ENCODE peak calls at places on chromosome 10, in five cellular contexts. Z is H9, C is mesendoderm, J is IMR-90, X is trophoblast cell. K is an unnamed sample.
A peak's percentile ranks its signal among the peaks of the same experiment; 100 is the strongest.

GRCh38 chr10:132422169-132422691 is 25.2 kb downstream of the PWWP2B start:
- DNase-seq in Z (no peak), C (no peak), J (no peak), X (no peak), K (no peak)

GRCh38 chr10:131025333-131025732 is 286.2 kb downstream of the TCERG1L start:
- DNase-seq in Z (no peak), C (no peak), J (no peak), X (no peak), K (no peak)

GRCh38 chr10:127911218-127911866 is 4.4 kb downstream of the PTPRE start:
- DNase-seq in Z (no peak), C (no peak), J (no peak), X (no peak), K (no peak)

GRCh38 chr10:59131673-59132072 is 44.8 kb upstream of the PHYHIPL start:
- DNase-seq in Z (no peak), C (no peak), J (no peak), X (no peak), K (no peak)

GRCh38 chr10:130686680-130687300 is 550.6 kb downstream of the GLRX3 start:
- DNase-seq in Z (peak; percentile 63), C (peak; percentile 80), J (no peak), X (no peak), K (no peak)

GRCh38 chr10:104641150-104642000 is at the start of gene SORCS3:
- DNase-seq in Z (peak; percentile 57), C (peak; percentile 51), J (no peak), X (no peak), K (no peak)

GRCh38 chr10:34241226-34242000 is 573.7 kb downstream of the PARD3 start:
- DNase-seq in Z (no peak), C (no peak), J (no peak), X (no peak), K (no peak)

GRCh38 chr10:89591796-89592271 is 53.2 kb downstream of the PANK1 start:
- DNase-seq in Z (no peak), C (no peak), J (peak; percentile 32), X (peak; percentile 5), K (peak; percentile 43)

GRCh38 chr10:97771913-97772823 is at the start of gene SFRP5:
- DNase-seq in Z (peak; percentile 60), C (no peak), J (no peak), X (no peak), K (no peak)

GRCh38 chr10:23968296-23968695 is 240.6 kb upstream of the KIAA1217 start:
- DNase-seq in Z (no peak), C (no peak), J (no peak), X (no peak), K (no peak)

GRCh38 chr10:80477-81105 is 31.5 kb upstream of the TUBB8 start:
- DNase-seq in Z (no peak), C (no peak), J (no peak), X (no peak), K (no peak)

GRCh38 chr10:124042656-124043309 is 50.6 kb downstream of the CHST15 start:
- DNase-seq in Z (no peak), C (no peak), J (no peak), X (no peak), K (no peak)

GRCh38 chr10:14478639-14479038 is 147.9 kb upstream of the FRMD4A start:
- DNase-seq in Z (peak; percentile 67), C (peak; percentile 80), J (peak; percentile 84), X (no peak), K (peak; percentile 51)

GRCh38 chr10:96512524-96512991 is 1.2 kb downstream of the TLL2 start:
- DNase-seq in Z (peak; percentile 59), C (peak; percentile 33), J (peak; percentile 12), X (no peak), K (peak; percentile 30)

GRCh38 chr10:117345143-117345542 is 30.1 kb downstream of the PDZD8 start:
- DNase-seq in Z (peak; percentile 58), C (peak; percentile 84), J (no peak), X (no peak), K (no peak)

GRCh38 chr10:89032141-89032814 is 41.7 kb downstream of the FAS start:
- DNase-seq in Z (peak; percentile 41), C (peak; percentile 42), J (peak; percentile 91), X (peak; percentile 13), K (peak; percentile 69)

GRCh38 chr10:2972810-2973209 is 94.5 kb upstream of the PFKP start:
- DNase-seq in Z (no peak), C (no peak), J (no peak), X (no peak), K (no peak)

GRCh38 chr10:7866191-7866590 is 47.9 kb downstream of the TAF3 start:
- DNase-seq in Z (no peak), C (no peak), J (peak; percentile 35), X (no peak), K (peak; percentile 65)

GRCh38 chr10:47150581-47150980 is 149.4 kb upstream of the GDF10 start:
- DNase-seq in Z (no peak), C (no peak), J (no peak), X (no peak), K (no peak)

GRCh38 chr10:132591166-132591971 is 53.8 kb downstream of the INPP5A start:
- DNase-seq in Z (peak; percentile 75), C (peak; percentile 43), J (peak; percentile 66), X (no peak), K (peak; percentile 26)

GRCh38 chr10:88582411-88582805 is 710 bp downstream of the RNLS start:
- DNase-seq in Z (no peak), C (no peak), J (no peak), X (no peak), K (no peak)

GRCh38 chr10:6035101-6035834 is 26.9 kb downstream of the IL2RA start:
- DNase-seq in Z (no peak), C (no peak), J (no peak), X (no peak), K (no peak)

GRCh38 chr10:34172936-34173533 is 642.1 kb downstream of the PARD3 start:
- DNase-seq in Z (no peak), C (no peak), J (no peak), X (peak; percentile 56), K (peak; percentile 54)

GRCh38 chr10:13984647-13985155 is 346.0 kb downstream of the FRMD4A start:
- DNase-seq in Z (no peak), C (no peak), J (peak; percentile 97), X (no peak), K (peak; percentile 94)

GRCh38 chr10:33109384-33109783 is 151.4 kb upstream of the ITGB1 start:
- DNase-seq in Z (no peak), C (no peak), J (no peak), X (no peak), K (no peak)

GRCh38 chr10:35735412-35735811 is 93.3 kb upstream of the FZD8 start:
- DNase-seq in Z (no peak), C (no peak), J (peak; percentile 86), X (no peak), K (peak; percentile 87)

GRCh38 chr10:74234569-74234968 is 83.5 kb downstream of the ADK start:
- DNase-seq in Z (no peak), C (no peak), J (peak; percentile 33), X (no peak), K (peak; percentile 18)

GRCh38 chr10:26779176-26779860 is 81.4 kb downstream of the ABI1 start:
- DNase-seq in Z (no peak), C (peak; percentile 74), J (no peak), X (peak; percentile 8), K (no peak)

GRCh38 chr10:131689016-131689415 is 211.8 kb upstream of the PPP2R2D start:
- DNase-seq in Z (peak; percentile 68), C (peak; percentile 60), J (no peak), X (no peak), K (no peak)

GRCh38 chr10:25059990-25060389 is 43.6 kb downstream of the THNSL1 start:
- DNase-seq in Z (no peak), C (peak; percentile 53), J (peak; percentile 75), X (peak; percentile 98), K (peak; percentile 22)

GRCh38 chr10:31359979-31360378 is 41.0 kb downstream of the ZEB1 start:
- DNase-seq in Z (no peak), C (no peak), J (no peak), X (no peak), K (no peak)

DNA sequence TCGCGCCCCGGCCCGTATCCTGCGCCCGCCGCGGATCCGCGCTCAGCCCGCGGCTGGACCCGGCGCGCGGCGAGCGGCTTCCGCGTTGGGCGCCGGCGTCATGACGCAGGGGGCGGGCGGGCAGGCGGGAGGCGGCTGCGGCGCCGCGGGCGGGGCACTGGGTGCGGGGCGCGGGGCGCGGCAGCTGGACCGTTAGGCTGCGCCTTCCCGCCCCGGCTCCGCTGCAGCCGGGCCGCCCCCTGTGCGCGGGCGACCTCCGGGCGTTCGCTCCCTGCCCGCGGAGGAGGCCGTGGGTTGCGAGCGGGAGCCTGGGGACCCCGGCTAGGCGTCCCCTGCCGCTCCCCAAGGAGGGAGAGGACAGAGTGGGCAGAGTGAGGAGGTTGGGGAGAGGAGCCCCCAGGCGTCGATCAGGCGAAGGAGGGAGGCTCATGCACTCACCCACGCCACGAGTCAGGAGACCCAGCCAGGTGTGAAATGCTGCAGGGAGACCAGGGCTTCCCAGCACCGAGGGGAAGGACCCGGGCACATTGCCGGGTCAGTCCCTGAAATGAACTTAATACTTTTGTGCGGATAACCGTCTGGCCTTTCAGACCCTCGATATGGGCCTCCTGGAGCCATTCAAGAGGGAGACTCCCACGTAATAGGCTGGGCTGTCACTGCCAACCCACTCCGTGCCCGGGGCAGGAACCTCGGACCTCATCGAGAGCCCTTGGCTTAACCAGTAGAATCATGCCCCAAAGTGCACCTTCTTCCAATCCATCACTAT is at the start of gene PIP4K2A:
- DNase-seq in Z (peak; percentile 51), C (peak; percentile 63), J (peak; percentile 67), X (peak; percentile 74), K (peak; percentile 71)
- H3K4ac ChIP-seq in Z (no peak within 1 kb of the TSS), C (no peak within 1 kb of the TSS), J (peak within 1 kb of the TSS; percentile 93), X (peak within 1 kb of the TSS; percentile 13), K (peak within 1 kb of the TSS; percentile 89)

GRCh38 chr10:103396789-103397087 is 312 bp downstream of the PDCD11 start:
- DNase-seq in Z (no peak), C (no peak), J (no peak), X (no peak), K (no peak)
- H2AK5ac ChIP-seq in Z (no peak overlapping the region), C (peak overlapping the region; percentile 29), J (peak overlapping the region; percentile 83), X (peak overlapping the region; percentile 9), K (no peak overlapping the region)

DNA sequence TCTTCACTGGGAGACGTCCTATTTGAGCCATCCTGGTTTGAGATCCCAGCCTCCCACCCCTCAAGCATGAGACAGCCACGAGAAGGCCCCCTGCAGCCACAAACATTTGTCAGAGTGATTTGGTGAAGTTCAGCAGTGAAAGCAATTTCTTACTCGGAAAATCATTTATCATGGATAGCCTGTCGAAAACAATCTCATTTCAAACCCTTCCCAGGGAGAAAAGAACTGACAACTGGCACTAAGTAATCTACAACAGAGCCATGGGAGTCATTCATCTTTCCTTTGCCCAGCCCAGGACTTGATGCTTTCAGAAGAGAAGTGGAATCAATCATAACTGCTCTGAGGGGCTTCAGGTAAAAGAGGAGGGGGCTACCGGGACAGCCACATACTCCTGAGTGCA is 411.2 kb downstream of the KCNMA1 start:
- DNase-seq in Z (no peak), C (peak; percentile 16), J (no peak), X (no peak), K (no peak)
- H3K4ac ChIP-seq in Z (no peak overlapping the region), C (no peak overlapping the region), J (no peak overlapping the region), X (no peak overlapping the region), K (no peak overlapping the region)

GRCh38 chr10:122165492-122165832 is 105.6 kb upstream of the BTBD16 start:
- DNase-seq in Z (no peak), C (no peak), J (no peak), X (no peak), K (no peak)
- H2AK5ac ChIP-seq in Z (no peak overlapping the region), C (no peak overlapping the region), J (no peak overlapping the region), X (no peak overlapping the region), K (no peak overlapping the region)

GRCh38 chr10:49831352-49832040 is 69.4 kb upstream of the OGDHL start:
- DNase-seq in Z (peak; percentile 81), C (peak; percentile 91), J (peak; percentile 34), X (no peak), K (peak; percentile 42)
- H3K4ac ChIP-seq in Z (no peak overlapping the region), C (peak overlapping the region; percentile 88), J (no peak overlapping the region), X (peak overlapping the region; percentile 83), K (no peak overlapping the region)

K was measured in mesenchymal stem cell.